ENCODE peak calls at places on chromosome X, in six cellular contexts. One of them, this sample, is unnamed.

GRCh38 chrX:30065226-30065625 is 150.1 kb upstream of the MAGEB2 start:
- DNase-seq in stimulated activated CD4-positive, alpha-beta T cell treated with anti-CD3 and anti-CD28 coated beads, Interleukin-1b, Interleukin-23, amount 100 ng/mL, for 48 hours: no peak
- DNase-seq in COR-L47: no peak
- DNase-seq in NCI-H345: no peak
- DNase-seq in RWPE1: no peak
- DNase-seq in heart right ventricle: no peak
- DNase-seq in this sample: peak

GRCh38 chrX:110162867-110163266 is 155.0 kb downstream of the AMMECR1 start:
- DNase-seq in RWPE1: no peak
- DNase-seq in stimulated activated CD4-positive, alpha-beta T cell treated with anti-CD3 and anti-CD28 coated beads, Interleukin-1b, Interleukin-23, amount 100 ng/mL, for 48 hours: no peak
- DNase-seq in COR-L47: no peak
- DNase-seq in NCI-H345: no peak
- DNase-seq in heart right ventricle: no peak
- DNase-seq in this sample: no peak

GRCh38 chrX:53308836-53309235 is 27.5 kb upstream of the IQSEC2 start:
- DNase-seq in NCI-H345: no peak
- DNase-seq in RWPE1: no peak
- DNase-seq in heart right ventricle: no peak
- DNase-seq in stimulated activated CD4-positive, alpha-beta T cell treated with anti-CD3 and anti-CD28 coated beads, Interleukin-1b, Interleukin-23, amount 100 ng/mL, for 48 hours: no peak
- DNase-seq in COR-L47: no peak
- DNase-seq in this sample: no peak

GRCh38 chrX:48911407-48912182 is at the start of gene SLC35A2:
- DNase-seq in RWPE1: peak
- DNase-seq in COR-L47: peak
- DNase-seq in heart right ventricle: peak
- DNase-seq in stimulated activated CD4-positive, alpha-beta T cell treated with anti-CD3 and anti-CD28 coated beads, Interleukin-1b, Interleukin-23, amount 100 ng/mL, for 48 hours: peak
- DNase-seq in NCI-H345: peak
- DNase-seq in this sample: peak

GRCh38 chrX:150483576-150483975 is 84.8 kb upstream of the MTM1 start:
- DNase-seq in RWPE1: no peak
- DNase-seq in stimulated activated CD4-positive, alpha-beta T cell treated with anti-CD3 and anti-CD28 coated beads, Interleukin-1b, Interleukin-23, amount 100 ng/mL, for 48 hours: no peak
- DNase-seq in NCI-H345: no peak
- DNase-seq in COR-L47: no peak
- DNase-seq in heart right ventricle: no peak
- DNase-seq in this sample: no peak

GRCh38 chrX:57573754-57574153 is 18.1 kb upstream of the ZXDB start:
- DNase-seq in RWPE1: no peak
- DNase-seq in COR-L47: no peak
- DNase-seq in stimulated activated CD4-positive, alpha-beta T cell treated with anti-CD3 and anti-CD28 coated beads, Interleukin-1b, Interleukin-23, amount 100 ng/mL, for 48 hours: no peak
- DNase-seq in heart right ventricle: no peak
- DNase-seq in NCI-H345: no peak
- DNase-seq in this sample: peak

GRCh38 chrX:100048156-100048555 is 361.9 kb downstream of the PCDH19 start:
- DNase-seq in NCI-H345: no peak
- DNase-seq in COR-L47: no peak
- DNase-seq in RWPE1: no peak
- DNase-seq in heart right ventricle: no peak
- DNase-seq in stimulated activated CD4-positive, alpha-beta T cell treated with anti-CD3 and anti-CD28 coated beads, Interleukin-1b, Interleukin-23, amount 100 ng/mL, for 48 hours: no peak
- DNase-seq in this sample: no peak

GRCh38 chrX:8084023-8084422 is 87.0 kb downstream of the VCX2 start:
- DNase-seq in heart right ventricle: no peak
- DNase-seq in COR-L47: peak
- DNase-seq in NCI-H345: no peak
- DNase-seq in RWPE1: peak
- DNase-seq in stimulated activated CD4-positive, alpha-beta T cell treated with anti-CD3 and anti-CD28 coated beads, Interleukin-1b, Interleukin-23, amount 100 ng/mL, for 48 hours: no peak
- DNase-seq in this sample: peak

GRCh38 chrX:19661977-19662376 is 146.7 kb upstream of the MAP3K15 start:
- DNase-seq in RWPE1: no peak
- DNase-seq in COR-L47: no peak
- DNase-seq in heart right ventricle: no peak
- DNase-seq in stimulated activated CD4-positive, alpha-beta T cell treated with anti-CD3 and anti-CD28 coated beads, Interleukin-1b, Interleukin-23, amount 100 ng/mL, for 48 hours: no peak
- DNase-seq in NCI-H345: no peak
- DNase-seq in this sample: no peak

GRCh38 chrX:24357101-24357500 is 3.3 kb upstream of the SUPT20HL1 start:
- DNase-seq in COR-L47: no peak
- DNase-seq in RWPE1: no peak
- DNase-seq in NCI-H345: no peak
- DNase-seq in heart right ventricle: no peak
- DNase-seq in stimulated activated CD4-positive, alpha-beta T cell treated with anti-CD3 and anti-CD28 coated beads, Interleukin-1b, Interleukin-23, amount 100 ng/mL, for 48 hours: no peak
- DNase-seq in this sample: no peak